ENCODE peak calls at places on chromosomes 7 and 10, in six cellular contexts. L is SK-MEL-5, J is C1 segment of cervical spinal cord, K is HT1080, R is NB4, Q is Caki2. V is an unnamed sample.

GRCh38 chr7:50552921-50553320 is 12.3 kb downstream of the DDC start:
- DNase-seq in L (peak; percentile 24), J (no peak), K (no peak), R (peak; percentile 63), Q (no peak), V (peak; percentile 26)

GRCh38 chr10:24851595-24851994 is 100.8 kb downstream of the PRTFDC1 start:
- DNase-seq in L (no peak), J (no peak), K (no peak), R (no peak), Q (peak; percentile 23), V (no peak)

GRCh38 chr10:15719899-15720634 is at the start of gene ITGA8:
- DNase-seq in L (peak; percentile 33), J (no peak), K (no peak), R (peak; percentile 4), Q (no peak), V (no peak)

GRCh38 chr7:26348234-26348851 is 56.7 kb downstream of the SNX10 start:
- DNase-seq in L (no peak), J (no peak), K (no peak), R (no peak), Q (peak; percentile 96), V (no peak)

GRCh38 chr10:64506963-64507362 is 985.8 kb downstream of the REEP3 start:
- DNase-seq in L (no peak), J (no peak), K (no peak), R (no peak), Q (no peak), V (no peak)

GRCh38 chr7:142796501-142797341 is 26.0 kb downstream of the PRSS2 start:
- DNase-seq in L (no peak), J (no peak), K (no peak), R (no peak), Q (no peak), V (no peak)

GRCh38 chr10:122878799-122879338 is 512 bp downstream of the FAM24B start:
- DNase-seq in L (no peak), J (no peak), K (peak; percentile 7), R (peak; percentile 35), Q (no peak), V (no peak)

GRCh38 chr7:17680943-17681351 is 259.3 kb downstream of the SNX13 start:
- DNase-seq in L (peak; percentile 75), J (no peak), K (peak; percentile 32), R (peak; percentile 48), Q (peak; percentile 35), V (peak; percentile 25)